ENCODE peak calls at places on chromosomes 3 and 15, in six cellular contexts. F is neural progenitor cell, X is OCI-LY7, Q is psoas muscle, V is transverse colon, S is fibroblast of lung. U is an unnamed sample.

GRCh38 chr15:57680021-57680420 is 26.5 kb upstream of the POLR2M start:
- DNase-seq in S (peak; percentile 77), F (no peak), X (no peak), V (no peak), Q (no peak), U (no peak)

GRCh38 chr3:141960731-141961130 is 84.3 kb downstream of the ATP1B3 start:
- DNase-seq in Q (no peak), V (no peak), X (no peak), F (peak; percentile 31), S (peak; percentile 79), U (no peak)

GRCh38 chr15:29676961-29677402 is 145.3 kb downstream of the TJP1 start:
- DNase-seq in S (peak; percentile 79), F (peak; percentile 25), X (no peak), V (no peak), Q (no peak), U (no peak)

GRCh38 chr3:4907647-4908046 is 71.6 kb upstream of the BHLHE40 start:
- DNase-seq in F (no peak), X (no peak), Q (no peak), V (no peak), S (no peak), U (no peak)

GRCh38 chr15:78968539-78969271 is 23.9 kb upstream of the CTSH start:
- DNase-seq in S (no peak), X (no peak), V (no peak), F (no peak), Q (no peak), U (no peak)

GRCh38 chr15:81410318-81410753 is 36.3 kb upstream of the TMC3 start:
- DNase-seq in V (no peak), S (peak; percentile 56), X (peak; percentile 60), Q (peak; percentile 71), F (peak; percentile 84), U (no peak)

GRCh38 chr3:42498791-42499477 is 3.5 kb upstream of the VIPR1 start:
- DNase-seq in F (no peak), V (no peak), Q (no peak), S (no peak), X (no peak), U (peak; percentile 61)

GRCh38 chr3:66394261-66395249 is 106.3 kb downstream of the LRIG1 start:
- DNase-seq in Q (peak; percentile 39), S (peak; percentile 93), F (no peak), V (no peak), X (no peak), U (peak; percentile 85)

GRCh38 chr3:126050050-126050392 is 33.9 kb downstream of the SLC41A3 start:
- DNase-seq in X (no peak), Q (no peak), V (no peak), F (no peak), S (no peak), U (no peak)

GRCh38 chr3:193214445-193214844 is 26.6 kb upstream of the PLAAT1 start:
- DNase-seq in S (no peak), Q (no peak), V (no peak), X (no peak), F (no peak), U (no peak)

GRCh38 chr3:55690746-55691540 is 203.8 kb upstream of the WNT5A start:
- DNase-seq in Q (no peak), X (peak; percentile 87), F (peak; percentile 83), V (no peak), S (no peak), U (no peak)

GRCh38 chr15:74201656-74202420 is 749 bp downstream of the STRA6 start:
- DNase-seq in S (peak; percentile 70), X (no peak), V (no peak), Q (no peak), F (no peak), U (no peak)

GRCh38 chr3:189276481-189277190 is 104.9 kb downstream of the TPRG1 start:
- DNase-seq in Q (no peak), S (peak; percentile 86), F (no peak), X (peak; percentile 8), V (peak; percentile 9), U (no peak)

GRCh38 chr3:13513051-13513912 is 33.2 kb downstream of the HDAC11 start:
- DNase-seq in V (no peak), X (no peak), S (peak; percentile 34), Q (peak; percentile 61), F (no peak), U (no peak)

GRCh38 chr3:127678315-127678599 is 5.5 kb downstream of the ABTB1 start:
- DNase-seq in Q (no peak), X (no peak), V (no peak), S (no peak), F (no peak), U (no peak)

GRCh38 chr3:123733341-123733740 is 148.5 kb upstream of the HACD2 start:
- DNase-seq in V (no peak), Q (no peak), S (peak; percentile 37), F (no peak), X (no peak), U (no peak)

GRCh38 chr3:11514191-11514770 is 129.4 kb downstream of the VGLL4 start:
- DNase-seq in V (no peak), F (no peak), Q (no peak), X (no peak), S (peak; percentile 97), U (peak; percentile 40)

GRCh38 chr3:159238646-159239045 is 436.8 kb downstream of the MFSD1 start:
- DNase-seq in V (no peak), S (peak; percentile 32), Q (no peak), F (no peak), X (no peak), U (no peak)

GRCh38 chr3:154745122-154745521 is 315.1 kb upstream of the GPR149 start:
- DNase-seq in S (no peak), X (no peak), F (no peak), V (no peak), Q (no peak), U (no peak)

GRCh38 chr15:85463976-85464375 is 83.6 kb downstream of the AKAP13 start:
- DNase-seq in S (no peak), F (no peak), Q (no peak), X (no peak), V (no peak), U (no peak)

GRCh38 chr3:127431066-127431465 is 143.2 kb upstream of the PRR20G start:
- DNase-seq in F (no peak), X (no peak), S (no peak), V (no peak), Q (no peak), U (no peak)

GRCh38 chr15:36053746-36054145 is 507.8 kb upstream of the DPH6 start:
- DNase-seq in X (no peak), S (no peak), Q (no peak), F (no peak), V (no peak), U (no peak)

GRCh38 chr3:129323651-129324294 is 45.1 kb downstream of the HMCES start:
- DNase-seq in X (peak; percentile 48), S (no peak), V (peak; percentile 54), Q (peak; percentile 38), F (no peak), U (no peak)
- TF ChIP-seq CTCF in X (peak; percentile 62), S (no peak), V (no peak), Q (no peak), F (no peak), U (no peak)

DNA sequence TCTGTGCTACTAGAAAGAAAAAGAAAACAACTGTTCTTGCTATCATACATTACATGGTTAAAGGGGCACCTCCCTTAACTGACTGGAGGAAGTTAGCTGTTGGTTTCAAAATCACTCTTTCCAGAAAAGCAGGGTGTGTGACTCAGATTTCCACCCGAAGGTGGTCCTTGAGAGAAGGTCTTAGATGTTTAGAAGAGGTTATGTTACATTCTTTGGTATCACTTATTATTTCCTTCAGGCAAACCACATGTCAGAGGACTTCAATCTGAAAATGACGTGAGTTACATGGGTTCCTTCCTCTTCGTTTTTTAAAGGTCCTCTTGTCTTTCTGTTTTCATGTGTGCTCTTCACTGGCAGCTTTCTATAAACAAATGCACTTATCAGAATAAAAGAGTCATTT is 307.9 kb upstream of the CBLB start:
- DNase-seq in V (no peak), S (peak; percentile 30), F (no peak), X (no peak), Q (no peak), U (no peak)
- H3K27ac ChIP-seq in V (no peak overlapping the region), S (no peak overlapping the region), F (no peak overlapping the region), X (no peak overlapping the region), Q (no peak overlapping the region), U (no peak overlapping the region)

GRCh38 chr3:108132727-108133373 is 42.0 kb upstream of the CD47 start:
- DNase-seq in V (no peak), X (no peak), Q (no peak), S (peak; percentile 66), F (peak; percentile 34), U (no peak)
- H3K4me3 ChIP-seq in V (no peak overlapping the region), X (peak overlapping the region; percentile 7), Q (no peak overlapping the region), S (no peak overlapping the region), F (no peak overlapping the region), U (no peak overlapping the region)

GRCh38 chr15:45573961-45574629 is 13.1 kb upstream of the BLOC1S6 start:
- DNase-seq in V (peak; percentile 19), X (peak; percentile 55), S (no peak), F (peak; percentile 81), Q (no peak), U (no peak)
- TF ChIP-seq CTCF in V (no peak), X (peak; percentile 38), S (peak; percentile 19), F (peak; percentile 67), Q (no peak), U (no peak)

GRCh38 chr15:94348084-94348483 is 116.7 kb downstream of the MCTP2 start:
- DNase-seq in V (no peak), S (no peak), X (no peak), F (no peak), Q (no peak), U (no peak)
- H3K27ac ChIP-seq in V (no peak overlapping the region), S (no peak overlapping the region), X (no peak overlapping the region), F (no peak overlapping the region), Q (no peak overlapping the region), U (no peak overlapping the region)

GRCh38 chr3:16940769-16941683 is 56.3 kb downstream of the PLCL2 start:
- DNase-seq in S (no peak), Q (no peak), F (no peak), X (no peak), V (no peak), U (no peak)

GRCh38 chr3:16935766-16936165 is 51.0 kb downstream of the PLCL2 start:
- DNase-seq in V (no peak), S (no peak), Q (no peak), X (no peak), F (no peak), U (no peak)

GRCh38 chr3:16936656-16937055 is 51.9 kb downstream of the PLCL2 start:
- DNase-seq in V (no peak), X (no peak), F (no peak), Q (no peak), S (no peak), U (no peak)

GRCh38 chr3:16936233-16936632 is 51.5 kb downstream of the PLCL2 start:
- DNase-seq in V (no peak), F (no peak), S (no peak), Q (no peak), X (no peak), U (no peak)

GRCh38 chr3:16937421-16937820 is 52.7 kb downstream of the PLCL2 start:
- DNase-seq in X (no peak), F (no peak), V (no peak), S (peak; percentile 29), Q (no peak), U (no peak)
- H3K4me3 ChIP-seq in X (no peak overlapping the region), F (no peak overlapping the region), V (no peak overlapping the region), S (no peak overlapping the region), Q (no peak overlapping the region), U (no peak overlapping the region)

GRCh38 chr3:39103324-39103693 is 4.1 kb downstream of the GORASP1 start:
- DNase-seq in F (peak; percentile 39), Q (no peak), X (peak; percentile 37), S (no peak), V (no peak), U (no peak)
- TF ChIP-seq CTCF in F (peak; percentile 32), Q (no peak), X (peak; percentile 63), S (no peak), V (no peak), U (no peak)